ENCODE peak calls at places on chromosome 14, in four cellular contexts. P, M, X and Y are unnamed samples.

GRCh38 chr14:34741840-34742239 is 27.4 kb upstream of the CFL2 start:
- DNase-seq in P (no peak), M (no peak), X (no peak), Y (no peak)

GRCh38 chr14:76782885-76783566 is 21.8 kb downstream of the VASH1 start:
- DNase-seq in P (no peak), M (peak; percentile 18), X (no peak), Y (no peak)

GRCh38 chr14:35632276-35633071 is 98.5 kb downstream of the INSM2 start:
- DNase-seq in P (no peak), M (no peak), X (no peak), Y (no peak)

GRCh38 chr14:71322660-71323250 is 415.5 kb downstream of the PCNX1 start:
- DNase-seq in P (no peak), M (no peak), X (peak; percentile 61), Y (no peak)

GRCh38 chr14:56686416-56686815 is 106.8 kb downstream of the TMEM260 start:
- DNase-seq in P (no peak), M (no peak), X (peak; percentile 33), Y (no peak)

GRCh38 chr14:102509744-102510615 is at the start of gene ANKRD9:
- DNase-seq in P (peak; percentile 96), M (peak; percentile 96), X (peak; percentile 96), Y (peak; percentile 81)

GRCh38 chr14:102728509-102728908 is 48.7 kb upstream of the TRAF3 start:
- DNase-seq in P (no peak), M (no peak), X (no peak), Y (no peak)

GRCh38 chr14:78767436-78767835 is 597.3 kb downstream of the NRXN3 start:
- DNase-seq in P (no peak), M (no peak), X (no peak), Y (no peak)

GRCh38 chr14:88554458-88555286 is at the start of gene PTPN21:
- DNase-seq in P (peak; percentile 85), M (peak; percentile 82), X (peak; percentile 81), Y (no peak)

GRCh38 chr14:35661875-35662274 is 127.9 kb downstream of the INSM2 start:
- DNase-seq in P (no peak), M (no peak), X (no peak), Y (no peak)

GRCh38 chr14:105420141-105420975 is 731 bp downstream of the MTA1 start:
- DNase-seq in P (no peak), M (no peak), X (no peak), Y (no peak)

GRCh38 chr14:26394114-26394855 is 203.5 kb downstream of the NOVA1 start:
- DNase-seq in P (no peak), M (no peak), X (peak; percentile 59), Y (no peak)

GRCh38 chr14:63677891-63678379 is 36.3 kb upstream of the WDR89 start:
- DNase-seq in P (no peak), M (no peak), X (peak; percentile 96), Y (no peak)
- H3K27ac ChIP-seq in P (no peak overlapping the region), M (no peak overlapping the region), X (peak overlapping the region; percentile 94), Y (no peak overlapping the region)

GRCh38 chr14:24138396-24139271 is 2.6 kb downstream of the PSME1 start:
- DNase-seq in P (no peak), M (no peak), X (no peak), Y (no peak)

GRCh38 chr14:24136684-24137528 is 912 bp downstream of the PSME1 start:
- DNase-seq in P (no peak), M (no peak), X (peak; percentile 19), Y (no peak)

GRCh38 chr14:24141030-24141880 is at the start of gene EMC9:
- DNase-seq in P (peak; percentile 100), M (peak; percentile 100), X (peak; percentile 99), Y (peak; percentile 99)

GRCh38 chr14:24137529-24138395 is 1.8 kb downstream of the PSME1 start:
- DNase-seq in P (no peak), M (no peak), X (no peak), Y (no peak)

GRCh38 chr14:24139272-24139934 is 2.0 kb downstream of the EMC9 start:
- DNase-seq in P (no peak), M (no peak), X (peak; percentile 35), Y (no peak)
- TF ChIP-seq CTCF in P (no peak), M (no peak), X (no peak), Y (no peak)

GRCh38 chr14:50769893-50770500 is 61.0 kb downstream of the NIN start:
- DNase-seq in P (no peak), M (no peak), X (no peak), Y (no peak)
- H3K27ac ChIP-seq in P (no peak overlapping the region), M (no peak overlapping the region), X (peak overlapping the region; percentile 0), Y (no peak overlapping the region)

DNA sequence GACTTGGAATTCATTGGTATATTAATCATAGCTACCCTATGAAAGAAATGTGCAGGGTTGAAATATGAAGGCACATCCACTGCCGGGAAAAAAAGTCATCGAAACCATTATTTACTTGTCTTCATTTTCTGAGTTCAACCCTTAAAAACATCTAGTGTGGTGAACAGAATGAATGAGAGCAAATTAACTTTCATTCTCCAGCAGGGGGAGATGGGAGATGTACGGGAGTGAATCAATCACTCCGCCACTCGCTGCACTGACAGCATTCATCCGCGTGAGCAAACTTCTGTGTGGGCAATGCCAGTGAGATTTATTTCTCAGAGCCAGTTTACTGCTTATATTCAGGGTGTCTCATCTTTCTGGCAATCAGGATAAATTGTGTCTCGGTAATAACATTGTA is 463.5 kb upstream of the MIS18BP1 start:
- DNase-seq in P (no peak), M (no peak), X (peak; percentile 50), Y (no peak)
- TF ChIP-seq CTCF in P (no peak), M (no peak), X (peak; percentile 62), Y (no peak)

DNA sequence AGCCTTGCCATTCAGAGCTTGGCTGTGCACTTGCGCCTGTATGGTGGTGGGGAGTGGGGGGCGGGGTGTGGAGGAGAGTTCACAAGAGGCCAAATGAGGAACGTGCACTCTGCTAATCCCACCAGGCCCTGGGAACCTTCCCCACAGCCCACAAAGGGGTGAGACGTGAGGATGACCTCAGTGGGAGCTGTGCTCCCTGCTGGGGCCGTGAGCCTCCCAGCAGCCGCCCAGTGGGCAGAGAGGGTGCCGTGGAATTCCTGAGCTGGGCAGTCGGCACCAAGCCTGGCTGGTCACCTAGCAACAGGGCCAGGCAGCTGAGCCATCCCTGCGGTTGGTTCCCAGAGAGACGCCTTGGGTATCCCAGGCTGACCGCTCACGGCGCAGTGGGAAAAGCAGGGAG is 53.7 kb downstream of the CCNK start:
- DNase-seq in P (no peak), M (no peak), X (no peak), Y (no peak)
- H3K27ac ChIP-seq in P (no peak overlapping the region), M (no peak overlapping the region), X (no peak overlapping the region), Y (no peak overlapping the region)

DNA sequence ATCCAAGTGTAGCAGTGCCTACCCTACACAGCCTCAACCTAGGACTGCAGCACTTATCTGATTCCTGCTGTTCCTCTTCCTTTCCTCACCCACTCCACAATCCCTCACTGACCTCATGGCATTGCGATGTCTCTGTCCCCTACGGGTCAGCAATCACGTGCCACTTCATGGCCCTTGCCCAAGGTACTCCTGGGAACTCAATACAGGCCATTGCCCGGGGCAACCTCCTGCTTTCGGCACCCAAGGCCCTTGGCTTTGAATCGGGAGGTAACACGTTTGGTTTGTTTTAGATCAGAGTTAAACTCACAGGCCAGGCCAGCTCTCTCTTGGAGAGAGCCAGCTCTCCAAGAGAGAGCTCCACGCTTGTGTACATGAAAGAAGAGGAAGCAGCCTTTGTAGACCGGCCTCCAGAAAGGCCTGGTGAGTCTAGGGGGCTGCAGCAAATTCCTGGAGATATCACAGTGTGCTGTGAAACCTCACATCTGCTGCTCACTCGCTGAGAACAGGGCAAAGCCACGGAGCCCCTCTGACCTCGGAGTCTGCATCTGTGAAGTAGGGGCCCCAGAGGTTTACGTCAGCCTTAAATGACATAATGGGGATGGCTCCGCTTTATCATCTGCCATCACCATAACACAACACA is 12.2 kb downstream of the CLMN start:
- DNase-seq in P (no peak), M (no peak), X (no peak), Y (no peak)
- TF ChIP-seq CTCF in P (no peak), M (no peak), X (no peak), Y (no peak)

GRCh38 chr14:90726656-90727055 is 89.6 kb downstream of the TTC7B start:
- DNase-seq in P (peak; percentile 84), M (no peak), X (peak; percentile 73), Y (no peak)
- H3K27ac ChIP-seq in P (no peak overlapping the region), M (no peak overlapping the region), X (no peak overlapping the region), Y (no peak overlapping the region)